ENCODE peak calls at places on chromosome 12, in five cellular contexts. U is PC-9, O is Peyer's patch, F is esophagus squamous epithelium, W is IMR-90. T is an unnamed sample.

GRCh38 chr12:83893101-83893500 is 1019.5 kb downstream of the SLC6A15 start:
- DNase-seq in U (no peak), O (no peak), F (no peak), W (no peak), T (no peak)

GRCh38 chr12:117025481-117026151 is 73.6 kb downstream of the TESC start:
- DNase-seq in U (peak), O (peak), F (no peak), W (peak), T (no peak)

GRCh38 chr12:1776139-1776975 is 44.0 kb upstream of the LRTM2 start:
- DNase-seq in U (peak), O (no peak), F (no peak), W (peak), T (no peak)

GRCh38 chr12:27185234-27186045 is 58.6 kb upstream of the STK38L start:
- DNase-seq in U (peak), O (no peak), F (no peak), W (peak), T (no peak)

GRCh38 chr12:94193168-94193567 is 44.8 kb downstream of the PLXNC1 start:
- DNase-seq in U (no peak), O (no peak), F (no peak), W (no peak), T (no peak)

GRCh38 chr12:96093543-96094196 is 58.3 kb upstream of the LTA4H start:
- DNase-seq in U (peak), O (no peak), F (no peak), W (no peak), T (no peak)

GRCh38 chr12:116604151-116604550 is 45.0 kb downstream of the MAP1LC3B2 start:
- DNase-seq in U (no peak), O (no peak), F (no peak), W (no peak), T (no peak)

GRCh38 chr12:45718306-45718705 is 11.2 kb upstream of the ARID2 start:
- DNase-seq in U (no peak), O (no peak), F (no peak), W (no peak), T (no peak)

GRCh38 chr12:115998119-115998633 is 279.3 kb downstream of the MED13L start:
- DNase-seq in U (no peak), O (peak), F (no peak), W (peak), T (no peak)

GRCh38 chr12:62711626-62712305 is 223.2 kb downstream of the PPM1H start:
- DNase-seq in U (no peak), O (no peak), F (no peak), W (no peak), T (no peak)

GRCh38 chr12:43786899-43787693 is 19.0 kb downstream of the TWF1 start:
- DNase-seq in U (peak), O (no peak), F (no peak), W (peak), T (no peak)

GRCh38 chr12:89959188-89959587 is 250.6 kb upstream of the ATP2B1 start:
- DNase-seq in U (no peak), O (no peak), F (no peak), W (no peak), T (no peak)

GRCh38 chr12:121494093-121494787 is 86.6 kb downstream of the KDM2B start:
- DNase-seq in U (no peak), O (peak), F (no peak), W (peak), T (peak)

GRCh38 chr12:71694099-71694820 is 8.4 kb downstream of the TMEM19 start:
- DNase-seq in U (no peak), O (no peak), F (no peak), W (no peak), T (no peak)

GRCh38 chr12:44286336-44286735 is 450.5 kb downstream of the TMEM117 start:
- DNase-seq in U (no peak), O (no peak), F (no peak), W (peak), T (no peak)

GRCh38 chr12:76002598-76003262 is 28.8 kb downstream of the PHLDA1 start:
- DNase-seq in U (no peak), O (no peak), F (no peak), W (no peak), T (no peak)

GRCh38 chr12:52399756-52400155 is 6.4 kb downstream of the KRT82 start:
- DNase-seq in U (no peak), O (no peak), F (no peak), W (no peak), T (no peak)

GRCh38 chr12:29782285-29782820 is 1.4 kb downstream of the TMTC1 start:
- DNase-seq in U (peak), O (no peak), F (no peak), W (peak), T (no peak)

GRCh38 chr12:1917172-1918070 is 1.0 kb downstream of the CACNA2D4 start:
- DNase-seq in U (no peak), O (peak), F (no peak), W (no peak), T (peak)

GRCh38 chr12:51530208-51530607 is 60.8 kb upstream of the SCN8A start:
- DNase-seq in U (no peak), O (no peak), F (no peak), W (no peak), T (no peak)

GRCh38 chr12:105977256-105978051 is 161.3 kb downstream of the NUAK1 start:
- DNase-seq in U (no peak), O (no peak), F (no peak), W (peak), T (no peak)

GRCh38 chr12:97426485-97427116 is 36.0 kb upstream of the RMST start:
- DNase-seq in U (no peak), O (no peak), F (no peak), W (no peak), T (no peak)

GRCh38 chr12:132282950-132283771 is 46.2 kb downstream of the GALNT9 start:
- DNase-seq in U (no peak), O (no peak), F (no peak), W (no peak), T (no peak)

GRCh38 chr12:46164186-46164585 is 104.7 kb downstream of the SLC38A1 start:
- DNase-seq in U (no peak), O (no peak), F (no peak), W (no peak), T (no peak)

GRCh38 chr12:116609715-116610114 is 50.5 kb downstream of the MAP1LC3B2 start:
- DNase-seq in U (no peak), O (peak), F (no peak), W (no peak), T (no peak)

GRCh38 chr12:6442799-6443198 is 2.0 kb upstream of the CD27 start:
- DNase-seq in U (no peak), O (no peak), F (no peak), W (no peak), T (no peak)

GRCh38 chr12:120301962-120302815 is at the start of gene SIRT4:
- DNase-seq in U (peak), O (peak), F (peak), W (peak), T (peak)

GRCh38 chr12:11446372-11446771 is 51.0 kb upstream of the PRB2 start:
- DNase-seq in U (no peak), O (no peak), F (no peak), W (no peak), T (no peak)

GRCh38 chr12:130715996-130716917 is at the start of gene RIMBP2:
- DNase-seq in U (no peak), O (no peak), F (no peak), W (peak), T (no peak)

GRCh38 chr12:70032076-70032475 is 207.0 kb downstream of the MYRFL start:
- DNase-seq in U (no peak), O (no peak), F (no peak), W (no peak), T (no peak)

GRCh38 chr12:110739894-110740293 is 2.8 kb downstream of the PPP1CC start:
- DNase-seq in U (no peak), O (no peak), F (no peak), W (peak), T (no peak)
- H3K4me3 ChIP-seq in U (peak), O (no peak), F (peak), W (no peak), T (no peak)

GRCh38 chr12:10220398-10221077 is 7.9 kb downstream of the GABARAPL1 start:
- DNase-seq in U (no peak), O (no peak), F (no peak), W (peak), T (peak)

GRCh38 chr12:10221846-10222245 is 9.2 kb downstream of the GABARAPL1 start:
- DNase-seq in U (no peak), O (no peak), F (no peak), W (no peak), T (no peak)

GRCh38 chr12:10226740-10227139 is 14.1 kb downstream of the GABARAPL1 start:
- DNase-seq in U (no peak), O (no peak), F (no peak), W (no peak), T (no peak)

GRCh38 chr12:10226086-10226485 is 13.4 kb downstream of the GABARAPL1 start:
- DNase-seq in U (no peak), O (no peak), F (no peak), W (no peak), T (no peak)

GRCh38 chr12:10223208-10223607 is 10.5 kb downstream of the GABARAPL1 start:
- DNase-seq in U (no peak), O (no peak), F (no peak), W (no peak), T (no peak)
- H3K27ac ChIP-seq in U (no peak), O (no peak), F (no peak), W (no peak), T (no peak)

GRCh38 chr12:14454098-14454907 is 88.8 kb downstream of the ATF7IP start:
- DNase-seq in U (no peak), O (no peak), F (no peak), W (peak), T (no peak)
- TF ChIP-seq CTCF in U (peak), O (no peak), F (peak), W (peak), T (peak)

DNA sequence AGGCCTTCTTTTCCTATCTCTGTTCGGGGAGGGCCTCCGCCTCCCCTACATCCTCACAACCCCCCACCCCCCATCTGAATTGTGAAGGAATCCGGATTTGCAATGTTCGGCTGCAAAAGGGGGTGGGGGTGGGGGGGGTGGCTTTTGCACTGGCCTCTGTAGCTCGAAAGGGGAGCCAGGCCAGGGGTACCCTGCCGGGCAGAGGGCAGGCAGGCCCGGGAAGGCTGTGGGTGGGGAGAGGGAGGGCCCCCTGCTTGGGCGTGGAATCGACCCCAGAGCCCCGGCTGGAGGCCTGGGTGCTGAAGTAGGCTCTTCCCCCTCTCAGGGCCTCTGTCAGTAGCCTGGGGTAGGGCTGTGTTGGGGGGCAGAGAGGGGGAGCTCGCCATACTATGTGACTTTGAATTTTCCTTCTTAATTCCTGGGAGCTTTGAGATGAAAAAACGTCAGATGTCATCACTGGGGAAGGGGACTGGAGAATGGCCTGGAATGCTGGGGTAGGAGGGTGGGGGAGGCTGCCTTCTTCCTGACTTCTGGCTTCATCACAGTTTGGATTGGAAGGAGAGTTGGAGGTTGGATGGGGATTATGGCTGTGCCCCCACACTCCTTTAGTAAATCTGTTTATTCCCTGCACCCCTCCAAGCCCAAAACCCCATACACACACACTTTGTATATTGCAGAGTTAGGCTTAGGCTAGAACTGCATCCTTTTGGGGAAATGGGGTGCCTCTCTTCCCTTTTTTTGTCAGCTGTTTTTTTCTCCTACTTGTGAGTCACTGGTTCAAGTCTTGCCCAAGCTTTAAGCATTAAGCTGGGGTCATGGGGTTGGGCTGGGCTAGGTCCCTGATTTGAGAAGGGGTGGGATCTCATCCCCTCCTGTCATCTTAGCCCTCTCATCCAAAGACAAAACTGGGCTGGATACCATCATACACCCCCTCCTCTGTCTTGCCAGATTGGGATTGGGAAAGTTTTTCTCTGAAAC is 1.3 kb downstream of the LRP1 start:
- DNase-seq in U (no peak), O (no peak), F (no peak), W (no peak), T (peak)
- H3K4me3 ChIP-seq in U (no peak), O (peak), F (peak), W (peak), T (peak)

GRCh38 chr12:124501080-124501642 is 66.3 kb downstream of the NCOR2 start:
- DNase-seq in U (no peak), O (no peak), F (no peak), W (no peak), T (no peak)

GRCh38 chr12:124503305-124503704 is 64.1 kb downstream of the NCOR2 start:
- DNase-seq in U (no peak), O (no peak), F (no peak), W (no peak), T (no peak)

GRCh38 chr12:124500232-124501079 is 67.0 kb downstream of the NCOR2 start:
- DNase-seq in U (no peak), O (no peak), F (no peak), W (peak), T (no peak)

GRCh38 chr12:124502379-124502778 is 65.0 kb downstream of the NCOR2 start:
- DNase-seq in U (no peak), O (no peak), F (no peak), W (no peak), T (no peak)

GRCh38 chr12:124501827-124502226 is 65.6 kb downstream of the NCOR2 start:
- DNase-seq in U (no peak), O (no peak), F (no peak), W (no peak), T (no peak)
- H3K27ac ChIP-seq in U (no peak), O (no peak), F (no peak), W (no peak), T (no peak)